ENCODE peak calls at places on chromosomes 3 and 15, in six cellular contexts. C is H9, F is endothelial cell of umbilical vein, B is astrocyte, M is fibroblast of lung, S is DND-41. D is an unnamed sample.

GRCh38 chr3:66144792-66145733 is 75.7 kb upstream of the SLC25A26 start:
- DNase-seq in F (no peak), B (peak), C (no peak), S (no peak), M (peak), D (no peak)

GRCh38 chr3:94292151-94292550 is 229.3 kb downstream of the NSUN3 start:
- DNase-seq in F (no peak), C (no peak), B (no peak), M (no peak), S (no peak), D (no peak)

GRCh38 chr3:117439812-117440211 is 730.2 kb downstream of the TUSC7 start:
- DNase-seq in S (no peak), C (no peak), M (peak), B (peak), F (no peak), D (no peak)

GRCh38 chr15:84982301-84982920 is 755 bp downstream of the PDE8A start:
- DNase-seq in F (peak), M (peak), S (no peak), B (no peak), C (peak), D (no peak)

GRCh38 chr3:112046599-112046998 is 12.1 kb downstream of the TMPRSS7 start:
- DNase-seq in B (peak), M (peak), S (no peak), F (no peak), C (no peak), D (peak)

GRCh38 chr15:100880897-100881242 is 1.2 kb downstream of the ALDH1A3 start:
- DNase-seq in F (no peak), C (no peak), B (no peak), S (no peak), M (no peak), D (no peak)

GRCh38 chr3:40996382-40996781 is 202.9 kb upstream of the CTNNB1 start:
- DNase-seq in C (peak), S (no peak), B (no peak), M (no peak), F (no peak), D (no peak)

GRCh38 chr15:75674366-75674765 is 26.7 kb downstream of the SNX33 start:
- DNase-seq in M (no peak), B (no peak), S (no peak), C (no peak), F (no peak), D (no peak)

GRCh38 chr3:159839561-159840379 is 148.9 kb upstream of the IL12A start:
- DNase-seq in S (no peak), B (peak), M (peak), C (peak), F (no peak), D (no peak)

GRCh38 chr15:93566777-93567176 is 477.8 kb upstream of the RGMA start:
- DNase-seq in B (no peak), C (no peak), M (no peak), F (no peak), S (peak), D (peak)

GRCh38 chr15:52217186-52217585 is 26.0 kb upstream of the GNB5 start:
- DNase-seq in C (peak), F (no peak), M (no peak), S (peak), B (no peak), D (peak)

GRCh38 chr3:52350981-52351761 is 35.1 kb downstream of the DNAH1 start:
- DNase-seq in F (no peak), B (no peak), M (no peak), C (no peak), S (no peak), D (no peak)

GRCh38 chr15:95174281-95174680 is 942.9 kb downstream of the MCTP2 start:
- DNase-seq in M (peak), S (no peak), F (no peak), C (no peak), B (peak), D (no peak)

GRCh38 chr3:107001635-107002034 is 375.6 kb upstream of the CCDC54 start:
- DNase-seq in C (no peak), F (no peak), B (no peak), S (no peak), M (peak), D (no peak)

GRCh38 chr3:151908399-151908798 is 35.0 kb downstream of the SUCNR1 start:
- DNase-seq in F (no peak), B (no peak), C (no peak), S (no peak), M (no peak), D (no peak)

GRCh38 chr3:10008588-10009344 is 17.5 kb upstream of the FANCD2 start:
- DNase-seq in C (peak), M (peak), S (peak), F (peak), B (peak), D (no peak)

GRCh38 chr15:94004697-94005096 is 226.7 kb upstream of the MCTP2 start:
- DNase-seq in M (no peak), C (no peak), S (no peak), F (no peak), B (no peak), D (no peak)

GRCh38 chr3:5122741-5123706 is 932 bp downstream of the ARL8B start:
- DNase-seq in C (peak), B (peak), S (peak), F (peak), M (peak), D (peak)

GRCh38 chr3:142716102-142716501 is 7.7 kb upstream of the TRPC1 start:
- DNase-seq in B (no peak), C (no peak), S (no peak), F (no peak), M (no peak), D (no peak)

GRCh38 chr15:78540955-78541743 is 905 bp downstream of the PSMA4 start:
- DNase-seq in F (no peak), C (no peak), S (peak), B (no peak), M (no peak), D (no peak)

GRCh38 chr15:57389991-57390390 is 13.7 kb downstream of the CGNL1 start:
- DNase-seq in F (no peak), M (no peak), C (no peak), S (no peak), B (no peak), D (no peak)

GRCh38 chr15:62648954-62649353 is 393.6 kb upstream of the TPM1 start:
- DNase-seq in C (no peak), S (no peak), B (no peak), M (no peak), F (no peak), D (no peak)

GRCh38 chr3:197746801-197747237 is 2.9 kb upstream of the FYTTD1 start:
- DNase-seq in M (no peak), B (no peak), S (no peak), C (no peak), F (no peak), D (no peak)

GRCh38 chr3:182342252-182342651 is 451.1 kb upstream of the ATP11B start:
- DNase-seq in M (no peak), C (no peak), F (no peak), S (no peak), B (no peak), D (no peak)

GRCh38 chr15:90871097-90871715 is 2.8 kb downstream of the FURIN start:
- DNase-seq in B (no peak), C (no peak), S (peak), F (no peak), M (peak), D (no peak)

GRCh38 chr3:178802993-178803693 is 266.9 kb downstream of the KCNMB2 start:
- DNase-seq in S (no peak), C (no peak), B (no peak), M (no peak), F (no peak), D (no peak)

GRCh38 chr3:12553921-12554391 is 2.9 kb upstream of the MKRN2 start:
- DNase-seq in C (peak), M (peak), B (peak), F (peak), S (peak), D (no peak)

GRCh38 chr15:92020765-92021164 is 167.3 kb downstream of the SLCO3A1 start:
- DNase-seq in B (peak), F (no peak), C (no peak), S (no peak), M (peak), D (no peak)

GRCh38 chr3:51945926-51946500 is 3.9 kb downstream of the PARP3 start:
- DNase-seq in S (no peak), M (no peak), B (no peak), F (no peak), C (no peak), D (no peak)

GRCh38 chr15:29529043-29529442 is 259.4 kb upstream of the NSMCE3 start:
- DNase-seq in S (no peak), M (no peak), C (no peak), F (no peak), B (no peak), D (no peak)

GRCh38 chr3:133514418-133514817 is 59.1 kb upstream of the CDV3 start:
- DNase-seq in S (no peak), B (no peak), M (no peak), F (no peak), C (no peak), D (no peak)

GRCh38 chr3:16807441-16807840 is 77.3 kb upstream of the PLCL2 start:
- DNase-seq in C (no peak), M (peak), F (peak), B (no peak), S (no peak), D (no peak)

GRCh38 chr15:70702584-70702983 is 60.8 kb downstream of the UACA start:
- DNase-seq in B (no peak), M (no peak), F (no peak), S (no peak), C (no peak), D (no peak)

GRCh38 chr3:13300546-13301294 is 119.4 kb downstream of the NUP210 start:
- DNase-seq in S (no peak), M (no peak), C (no peak), F (no peak), B (no peak), D (no peak)

GRCh38 chr3:157240413-157240812 is 80.5 kb upstream of the CCNL1 start:
- DNase-seq in C (no peak), B (no peak), S (no peak), F (no peak), M (no peak), D (no peak)

GRCh38 chr3:171569571-171570132 is 109.4 kb upstream of the TNIK start:
- DNase-seq in S (no peak), M (no peak), F (no peak), C (no peak), B (no peak), D (no peak)

GRCh38 chr3:110568246-110568645 is 503.4 kb upstream of the NECTIN3 start:
- DNase-seq in C (no peak), S (no peak), B (peak), M (peak), F (peak), D (peak)

GRCh38 chr3:49930922-49931321 is 1.3 kb upstream of the MON1A start:
- DNase-seq in S (no peak), M (no peak), F (no peak), C (peak), B (no peak), D (no peak)

DNA sequence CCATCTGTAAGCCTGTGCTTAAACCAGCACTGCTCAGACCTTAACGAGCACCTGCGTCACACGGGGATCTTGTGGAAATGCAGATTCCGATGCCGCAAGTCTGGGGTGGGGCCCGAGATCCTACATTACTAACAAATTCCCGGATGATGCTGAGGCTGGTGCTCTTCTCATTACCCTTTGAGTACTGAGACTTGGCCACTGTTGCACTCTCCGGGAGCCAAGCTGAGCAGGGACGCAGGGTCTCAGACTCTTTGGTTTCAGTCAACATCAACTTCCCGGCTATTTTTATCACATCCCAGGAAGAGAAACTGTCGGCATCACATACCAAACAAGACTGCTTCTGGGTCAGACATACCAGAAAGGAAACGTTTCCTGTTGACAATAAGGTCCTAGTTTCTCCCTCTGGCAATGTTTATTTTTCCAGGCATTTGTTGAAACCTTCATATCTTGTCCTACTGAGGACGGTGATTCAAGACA is 276.6 kb downstream of the SHQ1 start:
- DNase-seq in S (no peak), C (no peak), B (no peak), F (no peak), M (no peak), D (no peak)
- H2AFZ ChIP-seq in S (no peak), C (no peak), B (peak), F (no peak), M (no peak), D (no peak)

DNA sequence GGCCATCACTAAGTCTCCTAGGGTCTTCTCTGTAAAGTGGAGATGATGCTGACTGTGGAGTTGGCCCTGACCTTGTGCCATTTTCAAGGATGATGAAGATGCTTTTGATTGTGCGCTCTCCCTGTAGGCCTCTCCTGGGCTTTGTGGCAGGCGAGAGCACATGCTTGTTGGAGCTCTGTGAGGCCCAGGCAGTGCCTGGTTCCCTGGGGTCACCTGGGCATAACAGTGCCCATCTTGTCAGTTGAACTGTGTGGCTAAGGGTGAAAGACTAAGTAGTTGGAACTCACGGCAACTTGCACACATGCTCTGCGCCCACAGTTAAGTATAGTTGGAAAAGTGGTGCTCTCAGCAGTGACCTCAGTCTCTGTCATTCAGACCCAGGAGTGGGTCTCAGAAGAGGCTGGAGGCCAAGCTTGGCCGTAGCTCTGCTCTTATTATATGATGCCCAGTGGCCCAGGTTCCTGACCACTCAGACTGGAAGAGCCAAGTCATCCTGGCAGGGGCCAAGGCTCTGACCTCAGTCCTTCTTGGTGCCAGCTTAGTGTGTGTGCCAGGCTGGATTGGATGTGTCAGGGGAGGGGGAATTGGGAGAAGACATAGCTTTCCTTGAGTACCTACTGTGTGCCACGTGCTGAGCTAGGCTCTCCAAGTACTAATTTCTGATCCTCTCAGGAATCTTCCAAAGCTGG is 154.6 kb downstream of the EEFSEC start:
- DNase-seq in C (peak), B (no peak), M (no peak), S (no peak), F (no peak), D (no peak)
- H3K9ac ChIP-seq in C (no peak), B (no peak), M (no peak), S (no peak), F (no peak), D (no peak)

GRCh38 chr15:38667875-38668274 is 103.3 kb upstream of the RASGRP1 start:
- DNase-seq in B (no peak), M (no peak), S (no peak), C (no peak), F (peak), D (no peak)

GRCh38 chr15:38668433-38669159 is 104.0 kb upstream of the RASGRP1 start:
- DNase-seq in F (no peak), S (no peak), M (no peak), B (no peak), C (no peak), D (no peak)

GRCh38 chr15:38665586-38665985 is 101.0 kb upstream of the RASGRP1 start:
- DNase-seq in C (no peak), F (no peak), M (no peak), B (no peak), S (no peak), D (no peak)

GRCh38 chr15:38669160-38669505 is 104.5 kb upstream of the RASGRP1 start:
- DNase-seq in M (no peak), B (no peak), F (no peak), S (no peak), C (no peak), D (no peak)

GRCh38 chr15:38666865-38667264 is 102.3 kb upstream of the RASGRP1 start:
- DNase-seq in F (no peak), S (no peak), M (no peak), B (no peak), C (no peak), D (no peak)
- H2AFZ ChIP-seq in F (no peak), S (peak), M (no peak), B (no peak), C (no peak), D (no peak)

GRCh38 chr3:55484741-55485207 is 2.3 kb downstream of the WNT5A start:
- DNase-seq in C (no peak), M (no peak), B (no peak), S (no peak), F (no peak), D (no peak)
- H3K9ac ChIP-seq in C (no peak), M (peak), B (peak), S (no peak), F (no peak), D (peak)

DNA sequence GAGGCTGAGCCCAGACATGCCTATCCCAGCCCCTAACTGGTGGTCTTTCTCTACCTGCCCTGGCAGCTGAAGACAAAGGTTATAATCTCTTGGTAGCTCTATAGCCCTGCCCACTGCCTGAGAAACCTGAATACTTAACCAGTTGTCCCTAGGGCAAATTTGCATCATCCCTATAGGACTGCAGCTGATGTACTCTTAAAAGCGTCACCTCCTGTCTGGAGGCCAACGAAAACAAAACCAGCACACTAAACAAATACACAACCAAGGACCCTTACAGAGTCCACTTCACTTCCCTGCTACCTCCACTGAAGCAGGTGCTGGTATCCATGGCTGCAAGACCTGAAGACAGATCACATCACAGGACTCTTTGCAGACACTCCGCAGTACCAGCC is 98.0 kb downstream of the KCNAB1 start:
- DNase-seq in S (no peak), M (peak), C (no peak), B (peak), F (peak), D (no peak)
- H2AFZ ChIP-seq in S (no peak), M (no peak), C (no peak), B (peak), F (no peak), D (peak)

GRCh38 chr3:27728195-27729087 is 6.3 kb upstream of the EOMES start:
- DNase-seq in M (no peak), F (no peak), B (no peak), C (peak), S (no peak), D (no peak)

GRCh38 chr3:27730774-27731659 is 8.9 kb upstream of the EOMES start:
- DNase-seq in S (no peak), F (no peak), C (peak), B (no peak), M (no peak), D (no peak)

GRCh38 chr3:27726240-27726639 is 4.1 kb upstream of the EOMES start:
- DNase-seq in B (no peak), M (no peak), F (no peak), C (no peak), S (no peak), D (no peak)

GRCh38 chr3:27729748-27730611 is 7.9 kb upstream of the EOMES start:
- DNase-seq in B (no peak), M (no peak), S (no peak), F (no peak), C (peak), D (no peak)

GRCh38 chr3:27729325-27729724 is 7.2 kb upstream of the EOMES start:
- DNase-seq in F (no peak), S (no peak), B (no peak), C (no peak), M (no peak), D (no peak)
- H3K9ac ChIP-seq in F (no peak), S (no peak), B (no peak), C (no peak), M (no peak), D (no peak)

GRCh38 chr3:194675680-194676079 is 3.7 kb upstream of the LSG1 start:
- DNase-seq in M (no peak), C (no peak), F (no peak), B (no peak), S (no peak), D (no peak)
- H2AFZ ChIP-seq in M (no peak), C (no peak), F (no peak), B (no peak), S (no peak), D (peak)

D was measured in keratinocyte.